ENCODE peak calls at places on chromosomes 3 and 15, in nine cellular contexts. G is lower leg skin, K is fibroblast of the aortic adventitia, V is epithelial cell of esophagus, R is CD14-positive monocyte, J is progenitor cell of endocrine pancreas, T is colonic mucosa, H is heart right ventricle, D is MCF 10A. L is an unnamed sample.

GRCh38 chr3:22496641-22497040 is 706.5 kb upstream of the UBE2E2 start:
- DNase-seq in G (no peak), K (no peak), V (peak; percentile 9), R (no peak), J (no peak), T (no peak), H (no peak), D (peak; percentile 26), L (no peak)

GRCh38 chr15:34721802-34722795 is 32.7 kb downstream of the GJD2 start:
- DNase-seq in G (peak; percentile 88), K (peak; percentile 74), V (peak; percentile 74), R (no peak), J (no peak), T (no peak), H (peak; percentile 68), D (peak; percentile 66), L (peak; percentile 40)

GRCh38 chr3:37028329-37028728 is 35.0 kb downstream of the MLH1 start:
- DNase-seq in G (no peak), K (no peak), V (no peak), R (no peak), J (no peak), T (no peak), H (peak; percentile 40), D (no peak), L (no peak)

GRCh38 chr3:114496466-114496865 is 202.6 kb downstream of the TIGIT start:
- DNase-seq in G (no peak), K (no peak), V (no peak), R (no peak), J (no peak), T (no peak), H (no peak), D (no peak), L (no peak)

GRCh38 chr3:27253831-27254230 is 115.4 kb downstream of the NEK10 start:
- DNase-seq in G (no peak), K (peak; percentile 49), V (peak; percentile 76), R (no peak), J (no peak), T (peak; percentile 66), H (no peak), D (peak; percentile 69), L (peak; percentile 61)

GRCh38 chr3:39013921-39014509 is 37.7 kb downstream of the SCN11A start:
- DNase-seq in G (no peak), K (no peak), V (peak; percentile 21), R (no peak), J (no peak), T (no peak), H (no peak), D (no peak), L (peak; percentile 37)

GRCh38 chr3:73381551-73381950 is 243.2 kb downstream of the PDZRN3 start:
- DNase-seq in G (no peak), K (no peak), V (no peak), R (no peak), J (no peak), T (no peak), H (no peak), D (no peak), L (no peak)

GRCh38 chr3:33420966-33421365 is 19.2 kb downstream of the UBP1 start:
- DNase-seq in G (no peak), K (no peak), V (no peak), R (no peak), J (no peak), T (no peak), H (no peak), D (no peak), L (no peak)

GRCh38 chr15:92843819-92844218 is 56.3 kb upstream of the CHD2 start:
- DNase-seq in G (peak; percentile 43), K (no peak), V (no peak), R (no peak), J (no peak), T (no peak), H (no peak), D (no peak), L (no peak)

GRCh38 chr3:187736418-187736871 is 8.8 kb downstream of the BCL6 start:
- DNase-seq in G (peak; percentile 87), K (peak; percentile 45), V (peak; percentile 60), R (peak; percentile 71), J (no peak), T (no peak), H (no peak), D (peak; percentile 62), L (peak; percentile 75)

GRCh38 chr15:56149071-56149470 is 94.6 kb downstream of the RFX7 start:
- DNase-seq in G (no peak), K (peak; percentile 26), V (peak; percentile 12), R (no peak), J (no peak), T (no peak), H (no peak), D (no peak), L (no peak)

GRCh38 chr3:123909785-123910184 is 25.7 kb upstream of the MYLK start:
- DNase-seq in G (no peak), K (no peak), V (no peak), R (no peak), J (no peak), T (no peak), H (no peak), D (no peak), L (no peak)

DNA sequence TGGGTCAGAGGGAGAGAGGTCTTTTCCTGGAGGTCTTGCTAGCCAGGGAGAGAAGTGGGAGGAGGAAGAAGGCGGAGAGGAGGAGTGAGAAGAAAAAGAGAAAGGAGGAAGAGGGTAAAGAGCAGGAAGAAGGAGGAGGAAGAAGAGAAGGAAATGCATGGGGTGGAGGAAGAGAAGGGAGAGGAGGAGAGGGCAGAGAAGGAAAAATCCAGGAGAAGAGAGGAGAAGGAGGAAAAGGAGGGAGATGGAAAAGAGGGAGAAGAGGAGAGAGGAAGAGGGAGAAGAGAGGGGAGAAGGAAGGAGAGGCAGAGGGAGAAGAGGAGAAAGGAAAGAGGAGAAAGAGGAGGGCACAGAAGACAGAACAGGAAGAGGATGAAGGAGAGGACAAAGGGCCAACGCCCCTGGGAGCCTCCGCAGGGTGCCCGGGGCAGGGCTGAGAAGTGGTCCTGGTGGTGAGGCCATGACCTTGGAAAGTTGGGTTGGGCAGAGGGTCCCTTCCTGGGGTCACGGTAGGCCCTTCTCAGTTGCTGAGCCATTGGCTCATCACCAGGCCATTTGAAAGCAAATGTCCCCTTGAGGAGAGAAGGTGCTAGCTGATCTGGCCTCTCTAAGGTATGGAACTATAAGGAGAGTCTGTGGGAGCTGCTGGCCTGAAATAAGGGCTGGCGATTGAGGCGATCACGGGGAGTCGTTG is 1.2 kb upstream of the SEMA3F start:
- DNase-seq in G (no peak), K (no peak), V (no peak), R (no peak), J (no peak), T (no peak), H (no peak), D (no peak), L (no peak)
- TF ChIP-seq CTCF in G (no peak), K (no peak), V (no peak), R (no peak), J (no peak), T (no peak), H (no peak), D (no peak), L (no peak)

GRCh38 chr3:23816721-23817120 is 11.0 kb downstream of the UBE2E1 start:
- DNase-seq in G (no peak), K (no peak), V (no peak), R (no peak), J (no peak), T (no peak), H (no peak), D (no peak), L (no peak)
- TF ChIP-seq CTCF in G (no peak), K (no peak), V (no peak), R (no peak), J (no peak), T (no peak), H (no peak), D (no peak), L (no peak)

GRCh38 chr15:84784262-84784661 is 32.9 kb upstream of the ALPK3 start:
- DNase-seq in G (no peak), K (no peak), V (no peak), R (no peak), J (no peak), T (no peak), H (no peak), D (no peak), L (no peak)

GRCh38 chr15:84781505-84781904 is 33.1 kb downstream of the ZNF592 start:
- DNase-seq in G (no peak), K (no peak), V (no peak), R (no peak), J (no peak), T (no peak), H (no peak), D (no peak), L (no peak)

GRCh38 chr15:84785053-84785452 is 32.1 kb upstream of the ALPK3 start:
- DNase-seq in G (no peak), K (no peak), V (no peak), R (no peak), J (no peak), T (no peak), H (no peak), D (no peak), L (no peak)

GRCh38 chr15:84782346-84782745 is 34.0 kb downstream of the ZNF592 start:
- DNase-seq in G (no peak), K (no peak), V (no peak), R (no peak), J (no peak), T (no peak), H (no peak), D (no peak), L (no peak)

DNA sequence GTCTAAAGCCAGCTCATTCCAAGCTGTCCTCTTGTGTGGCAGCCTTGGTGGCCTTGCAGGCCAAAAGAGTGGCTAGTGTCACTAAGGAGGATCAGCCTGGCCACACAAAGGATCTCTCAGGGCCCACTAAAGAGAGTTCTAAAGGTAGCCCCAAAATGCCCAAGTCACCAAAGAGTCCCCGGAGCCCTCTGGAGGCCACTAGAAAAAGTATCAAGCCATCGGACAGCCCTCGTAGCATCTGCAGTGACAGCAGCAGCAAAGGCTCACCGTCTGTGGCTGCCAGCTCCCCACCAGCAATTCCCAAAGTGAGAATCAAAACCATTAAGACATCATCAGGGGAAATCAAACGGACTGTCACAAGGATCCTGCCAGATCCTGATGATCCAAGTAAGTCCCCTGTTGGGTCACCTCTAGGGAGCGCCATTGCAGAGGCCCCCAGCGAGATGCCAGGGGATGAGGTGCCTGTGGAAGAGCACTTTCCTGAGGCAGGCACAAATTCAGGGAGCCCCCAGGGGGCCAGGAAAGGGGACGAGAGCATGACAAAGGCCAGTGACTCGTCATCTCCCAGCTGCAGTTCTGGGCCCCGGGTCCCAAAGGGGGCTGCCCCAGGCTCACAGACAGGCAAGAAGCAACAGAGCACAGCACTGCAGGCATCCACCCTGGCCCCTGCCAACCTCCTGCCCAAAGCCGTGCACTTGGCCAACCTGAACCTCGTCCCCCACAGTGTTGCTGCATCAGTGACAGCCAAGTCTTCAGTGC is 33.5 kb upstream of the ALPK3 start:
- DNase-seq in G (no peak), K (no peak), V (no peak), R (no peak), J (no peak), T (no peak), H (no peak), D (no peak), L (no peak)
- TF ChIP-seq CTCF in G (no peak), K (no peak), V (no peak), R (no peak), J (no peak), T (no peak), H (no peak), D (no peak), L (no peak)

DNA sequence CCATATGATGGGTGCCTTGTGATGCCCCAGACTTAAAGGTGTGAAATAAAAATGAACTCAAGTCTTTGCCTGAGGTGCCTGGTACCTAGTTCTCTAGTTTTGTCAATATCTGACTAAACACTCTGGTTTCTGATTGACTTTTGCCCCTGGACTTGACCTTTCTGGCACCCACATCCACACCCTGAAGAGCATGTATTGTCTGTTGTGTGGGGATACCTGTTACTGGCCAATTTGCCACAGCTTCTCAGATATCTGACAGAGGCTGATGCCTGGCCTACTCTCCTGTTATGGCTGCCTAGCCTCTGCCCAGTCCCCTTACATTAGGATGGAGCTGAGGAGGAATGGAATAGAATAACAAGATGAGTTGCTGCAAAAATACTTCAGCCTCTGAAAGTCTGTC is 3.6 kb downstream of the ZBTB38 start:
- DNase-seq in G (no peak), K (no peak), V (no peak), R (no peak), J (no peak), T (no peak), H (no peak), D (no peak), L (no peak)
- TF ChIP-seq CTCF in G (no peak), K (no peak), V (no peak), R (no peak), J (no peak), T (no peak), H (no peak), D (no peak), L (no peak)